ENCODE peak calls at places on chromosomes 12 and 14, in ten cellular contexts. O, F, B, U, N, P, G, K, Y and V are unnamed samples.

GRCh38 chr12:124493809-124494750 is 73.3 kb downstream of the NCOR2 start:
- DNase-seq in G (no peak), Y (no peak), K (no peak), F (no peak), N (no peak), O (no peak), P (no peak), B (peak), U (no peak), V (no peak)

GRCh38 chr12:121400332-121401139 is 618 bp downstream of the RNF34 start:
- DNase-seq in N (peak), G (peak), P (no peak), U (peak), B (peak), F (no peak), K (no peak), O (peak), Y (peak), V (no peak)

GRCh38 chr12:80692114-80692513 is 15.3 kb upstream of the MYF6 start:
- DNase-seq in Y (no peak), K (no peak), N (no peak), F (no peak), G (no peak), O (no peak), U (no peak), P (no peak), B (no peak), V (no peak)

GRCh38 chr12:85253823-85254222 is 26.2 kb upstream of the ALX1 start:
- DNase-seq in N (no peak), G (no peak), U (no peak), B (no peak), F (no peak), O (no peak), Y (no peak), P (no peak), K (no peak), V (no peak)

GRCh38 chr14:68974759-68975347 is 4.2 kb downstream of the ACTN1 start:
- DNase-seq in O (no peak), Y (no peak), G (no peak), P (no peak), K (no peak), B (no peak), F (no peak), N (no peak), U (no peak), V (no peak)

GRCh38 chr12:6267007-6267721 is 43.3 kb upstream of the PLEKHG6 start:
- DNase-seq in P (no peak), B (no peak), Y (no peak), N (no peak), F (no peak), K (no peak), G (no peak), O (no peak), U (no peak), V (no peak)

GRCh38 chr12:105750096-105750495 is 388.7 kb downstream of the NUAK1 start:
- DNase-seq in O (no peak), F (no peak), K (no peak), B (no peak), N (no peak), U (no peak), Y (no peak), G (no peak), P (no peak), V (no peak)

GRCh38 chr14:43105305-43105704 is 1401.8 kb downstream of the FSCB start:
- DNase-seq in O (no peak), F (no peak), U (no peak), K (no peak), B (no peak), Y (no peak), P (no peak), N (no peak), G (no peak), V (no peak)